ENCODE peak calls at places on chromosome 11, in seven cellular contexts. S, P, E, C, J, Z and X are unnamed samples.

GRCh38 chr11:66886671-66887221 is 29.9 kb downstream of the LRFN4 start:
- DNase-seq in S (no peak), P (no peak), E (peak; percentile 20), C (no peak), J (no peak), Z (no peak), X (peak; percentile 61)

GRCh38 chr11:11481371-11481770 is 128.3 kb upstream of the CSNK2A3 start:
- DNase-seq in S (no peak), P (no peak), E (no peak), C (no peak), J (no peak), Z (peak; percentile 17), X (peak; percentile 51)

GRCh38 chr11:100821198-100821597 is 134.1 kb downstream of the ARHGAP42 start:
- DNase-seq in S (no peak), P (no peak), E (no peak), C (no peak), J (no peak), Z (no peak), X (no peak)

GRCh38 chr11:127255239-127255638 is 254.7 kb upstream of the KIRREL3 start:
- DNase-seq in S (no peak), P (no peak), E (no peak), C (no peak), J (no peak), Z (no peak), X (no peak)

GRCh38 chr11:71250512-71251158 is 1.7 kb downstream of the SHANK2 start:
- DNase-seq in S (no peak), P (no peak), E (no peak), C (no peak), J (no peak), Z (no peak), X (no peak)

GRCh38 chr11:1202154-1202775 is 20.6 kb upstream of the MUC5B start:
- DNase-seq in S (no peak), P (no peak), E (no peak), C (no peak), J (peak; percentile 20), Z (peak; percentile 7), X (peak; percentile 22)

GRCh38 chr11:122181893-122182292 is 65.9 kb upstream of the BLID start:
- DNase-seq in S (no peak), P (no peak), E (no peak), C (no peak), J (no peak), Z (no peak), X (no peak)

GRCh38 chr11:72776844-72777754 is 16.7 kb downstream of the STARD10 start:
- DNase-seq in S (no peak), P (no peak), E (no peak), C (no peak), J (peak; percentile 77), Z (peak; percentile 27), X (peak; percentile 80)

GRCh38 chr11:63639195-63639832 is 25.1 kb upstream of the PLAAT3 start:
- DNase-seq in S (no peak), P (no peak), E (no peak), C (no peak), J (no peak), Z (no peak), X (no peak)

GRCh38 chr11:20026629-20027545 is 133.4 kb downstream of the DBX1 start:
- DNase-seq in S (no peak), P (no peak), E (no peak), C (no peak), J (no peak), Z (no peak), X (no peak)

GRCh38 chr11:46278387-46279173 is 1.1 kb downstream of the CREB3L1 start:
- DNase-seq in S (no peak), P (no peak), E (peak; percentile 84), C (no peak), J (no peak), Z (peak; percentile 72), X (peak; percentile 77)

GRCh38 chr11:127670372-127670771 is 669.8 kb upstream of the KIRREL3 start:
- DNase-seq in S (no peak), P (no peak), E (no peak), C (no peak), J (no peak), Z (peak; percentile 15), X (no peak)

GRCh38 chr11:121047926-121048325 is 24.0 kb downstream of the TBCEL start:
- DNase-seq in S (no peak), P (no peak), E (no peak), C (no peak), J (no peak), Z (no peak), X (no peak)